ENCODE peak calls at places on chromosome 20, in four cellular contexts. F is heart right ventricle; H is RKO; D is activated T-helper 9 cell treated with anti-CD3 and anti-CD28 coated beads, Interleukin-2, amount 50 U/mL, for 16 hours. G is an unnamed sample.

GRCh38 chr20:62732766-62733165 is 24.1 kb downstream of the NTSR1 start:
- DNase-seq in F (no peak), H (no peak), D (no peak), G (no peak)

GRCh38 chr20:4109307-4109564 is 93.9 kb upstream of the RNF24 start:
- DNase-seq in F (no peak), H (no peak), D (no peak), G (no peak)

GRCh38 chr20:59850018-59850641 is 83.3 kb downstream of the SYCP2 start:
- DNase-seq in F (no peak), H (peak; percentile 73), D (no peak), G (no peak)

GRCh38 chr20:50308513-50309279 is 118.1 kb downstream of the CEBPB start:
- DNase-seq in F (peak; percentile 90), H (peak; percentile 85), D (no peak), G (no peak)

GRCh38 chr20:60785817-60786216 is 466.2 kb upstream of the CDH4 start:
- DNase-seq in F (no peak), H (no peak), D (no peak), G (no peak)

GRCh38 chr20:32396656-32397160 is 38.6 kb downstream of the ASXL1 start:
- DNase-seq in F (no peak), H (no peak), D (no peak), G (no peak)

GRCh38 chr20:37886851-37887297 is 16.1 kb upstream of the VSTM2L start:
- DNase-seq in F (peak; percentile 61), H (no peak), D (no peak), G (no peak)

GRCh38 chr20:20037960-20038359 is 14.3 kb downstream of the CRNKL1 start:
- DNase-seq in F (no peak), H (no peak), D (no peak), G (no peak)

GRCh38 chr20:39676857-39677351 is 714.8 kb downstream of the DHX35 start:
- DNase-seq in F (no peak), H (no peak), D (no peak), G (no peak)

G was measured in stimulated activated CD4-positive, alpha-beta T cell treated with anti-CD3 and anti-CD28 coated beads, Interleukin-12 subunit alpha, Interleukin-12 subunit beta, amount 100 ng/mL, for 4 hours.